ENCODE peak calls at places on chromosome 14, in eight cellular contexts. O, D, F, R, Q, M, K and B are unnamed samples.

GRCh38 chr14:52998376-52999010 is 47.6 kb upstream of the FERMT2 start:
- DNase-seq in O (peak; percentile 91), D (no peak), F (peak; percentile 52), R (no peak), Q (no peak), M (no peak), K (no peak), B (peak; percentile 91)

GRCh38 chr14:71361335-71361734 is 454.1 kb downstream of the PCNX1 start:
- DNase-seq in O (peak; percentile 49), D (no peak), F (no peak), R (no peak), Q (no peak), M (no peak), K (no peak), B (peak; percentile 57)

GRCh38 chr14:59870277-59871165 is at the start of gene RTN1:
- DNase-seq in O (peak; percentile 49), D (peak; percentile 84), F (peak; percentile 2), R (peak; percentile 86), Q (peak; percentile 73), M (peak; percentile 77), K (peak; percentile 42), B (peak; percentile 41)

GRCh38 chr14:93133476-93133875 is 17.8 kb upstream of the ITPK1 start:
- DNase-seq in O (peak; percentile 90), D (no peak), F (no peak), R (no peak), Q (no peak), M (no peak), K (no peak), B (peak; percentile 64)

GRCh38 chr14:76827696-76828301 is 1.6 kb downstream of the LRRC74A start:
- DNase-seq in O (peak; percentile 51), D (no peak), F (no peak), R (peak; percentile 11), Q (no peak), M (no peak), K (no peak), B (no peak)

GRCh38 chr14:85565862-85566296 is 35.9 kb downstream of the FLRT2 start:
- DNase-seq in O (peak; percentile 60), D (no peak), F (peak; percentile 46), R (no peak), Q (no peak), M (no peak), K (no peak), B (peak; percentile 67)

GRCh38 chr14:92651793-92652382 is 96.5 kb downstream of the LGMN start:
- DNase-seq in O (no peak), D (no peak), F (no peak), R (no peak), Q (no peak), M (no peak), K (no peak), B (no peak)

GRCh38 chr14:28596336-28596735 is 170.3 kb upstream of the FOXG1 start:
- DNase-seq in O (peak; percentile 72), D (no peak), F (no peak), R (no peak), Q (no peak), M (no peak), K (no peak), B (peak; percentile 76)

GRCh38 chr14:85387181-85387580 is 142.8 kb upstream of the FLRT2 start:
- DNase-seq in O (no peak), D (no peak), F (peak; percentile 15), R (no peak), Q (no peak), M (no peak), K (no peak), B (peak; percentile 33)

GRCh38 chr14:36570065-36570464 is 12.3 kb downstream of the NKX2-8 start:
- DNase-seq in O (no peak), D (no peak), F (no peak), R (no peak), Q (no peak), M (no peak), K (no peak), B (no peak)

GRCh38 chr14:50400461-50400860 is 3.8 kb upstream of the CDKL1 start:
- DNase-seq in O (no peak), D (no peak), F (no peak), R (no peak), Q (no peak), M (no peak), K (no peak), B (no peak)

GRCh38 chr14:92844220-92844619 is 50.1 kb downstream of the GOLGA5 start:
- DNase-seq in O (no peak), D (no peak), F (no peak), R (no peak), Q (no peak), M (no peak), K (no peak), B (no peak)

GRCh38 chr14:103472939-103473338 is 49.7 kb downstream of the CKB start:
- DNase-seq in O (peak; percentile 15), D (no peak), F (no peak), R (no peak), Q (peak; percentile 59), M (no peak), K (no peak), B (peak; percentile 79)

GRCh38 chr14:22852940-22853767 is 16.8 kb downstream of the MMP14 start:
- DNase-seq in O (peak; percentile 93), D (peak; percentile 87), F (no peak), R (peak; percentile 74), Q (peak; percentile 58), M (peak; percentile 56), K (peak; percentile 51), B (peak; percentile 91)

GRCh38 chr14:73660511-73660910 is 15.7 kb downstream of the DNAL1 start:
- DNase-seq in O (no peak), D (no peak), F (no peak), R (no peak), Q (peak; percentile 1), M (no peak), K (no peak), B (no peak)

GRCh38 chr14:50830044-50830931 is 674 bp downstream of the NIN start:
- DNase-seq in O (peak; percentile 43), D (peak; percentile 57), F (no peak), R (peak; percentile 56), Q (peak; percentile 85), M (peak; percentile 32), K (peak; percentile 44), B (peak; percentile 54)

GRCh38 chr14:88289214-88289613 is 33.9 kb downstream of the KCNK10 start:
- DNase-seq in O (peak; percentile 0), D (no peak), F (no peak), R (no peak), Q (no peak), M (no peak), K (no peak), B (peak; percentile 0)